ENCODE peak calls at places on chromosomes 4 and X, in ten cellular contexts. V is stimulated activated CD4-positive, alpha-beta T cell treated with anti-CD3 and anti-CD28 coated beads, Interleukin-4, amount 100 ng/mL, for 48 hours; B is HCEC 1CT; U is T-helper 1 cell; X is uterus; J is epithelial cell of esophagus; F is CD4-positive, alpha-beta memory T cell; I is activated naive CD4-positive, alpha-beta T cell; G is sigmoid colon; A is activated CD8-positive, alpha-beta memory T cell treated with anti-CD3 and anti-CD28 coated beads for 48 hours. M is an unnamed sample.

GRCh38 chr4:9877123-9877522 is 95.7 kb downstream of the DRD5 start:
- DNase-seq in V (no peak), B (no peak), U (no peak), X (no peak), J (no peak), F (no peak), I (no peak), G (no peak), A (no peak), M (no peak)

GRCh38 chr4:3529363-3529762 is 2.9 kb downstream of the LRPAP1 start:
- DNase-seq in V (no peak), B (no peak), U (no peak), X (no peak), J (no peak), F (no peak), I (no peak), G (peak; percentile 67), A (no peak), M (no peak)

GRCh38 chr4:119543187-119543586 is 85.4 kb downstream of the PDE5A start:
- DNase-seq in V (no peak), B (no peak), U (no peak), X (no peak), J (no peak), F (no peak), I (no peak), G (no peak), A (no peak), M (no peak)

GRCh38 chr4:39714171-39714570 is 16.2 kb downstream of the UBE2K start:
- DNase-seq in V (no peak), B (no peak), U (no peak), X (no peak), J (no peak), F (no peak), I (no peak), G (no peak), A (no peak), M (no peak)

GRCh38 chr4:122716825-122717448 is 15.6 kb upstream of the BBS12 start:
- DNase-seq in V (peak; percentile 81), B (peak; percentile 52), U (peak; percentile 50), X (peak; percentile 32), J (peak; percentile 81), F (peak; percentile 65), I (peak; percentile 11), G (peak; percentile 72), A (peak; percentile 50), M (peak; percentile 53)

GRCh38 chr4:7021930-7022658 is 21.1 kb upstream of the TADA2B start:
- DNase-seq in V (no peak), B (peak; percentile 59), U (no peak), X (no peak), J (peak; percentile 79), F (no peak), I (no peak), G (no peak), A (no peak), M (no peak)

GRCh38 chr4:40592034-40592433 is 37.6 kb downstream of the RBM47 start:
- DNase-seq in V (no peak), B (no peak), U (no peak), X (no peak), J (no peak), F (no peak), I (no peak), G (no peak), A (no peak), M (no peak)

GRCh38 chr4:32454482-32454881 is 1734.3 kb downstream of the PCDH7 start:
- DNase-seq in V (no peak), B (no peak), U (no peak), X (no peak), J (no peak), F (no peak), I (no peak), G (no peak), A (no peak), M (no peak)

GRCh38 chr4:25424539-25425228 is 47.6 kb downstream of the ANAPC4 start:
- DNase-seq in V (no peak), B (no peak), U (no peak), X (peak; percentile 61), J (no peak), F (no peak), I (no peak), G (no peak), A (no peak), M (no peak)

GRCh38 chrX:129772796-129773431 is 6.8 kb upstream of the SASH3 start:
- DNase-seq in V (no peak), B (no peak), U (no peak), X (no peak), J (no peak), F (no peak), I (no peak), G (peak; percentile 78), A (no peak), M (peak; percentile 39)

GRCh38 chr4:152536545-152537182 is 772 bp upstream of the FBXW7 start:
- DNase-seq in V (peak; percentile 58), B (peak; percentile 35), U (peak; percentile 68), X (no peak), J (peak; percentile 71), F (peak; percentile 88), I (peak; percentile 23), G (no peak), A (no peak), M (peak; percentile 78)

GRCh38 chrX:123960956-123961267 is 594 bp upstream of the STAG2 start:
- DNase-seq in V (no peak), B (no peak), U (no peak), X (peak; percentile 16), J (no peak), F (peak; percentile 3), I (peak; percentile 10), G (no peak), A (no peak), M (no peak)

GRCh38 chr4:165359501-165359900 is 19.3 kb upstream of the CPE start:
- DNase-seq in V (no peak), B (peak; percentile 37), U (no peak), X (no peak), J (peak; percentile 71), F (no peak), I (no peak), G (no peak), A (no peak), M (no peak)

GRCh38 chr4:169314906-169315305 is 44.1 kb upstream of the SH3RF1 start:
- DNase-seq in V (no peak), B (peak; percentile 52), U (no peak), X (peak; percentile 39), J (peak; percentile 96), F (no peak), I (no peak), G (peak; percentile 72), A (no peak), M (no peak)

GRCh38 chr4:7909966-7910720 is 29.5 kb downstream of the AFAP1 start:
- DNase-seq in V (no peak), B (peak; percentile 49), U (no peak), X (peak; percentile 45), J (peak; percentile 65), F (no peak), I (no peak), G (peak; percentile 83), A (no peak), M (no peak)

GRCh38 chrX:118508221-118508620 is 12.6 kb downstream of the DOCK11 start:
- DNase-seq in V (no peak), B (no peak), U (no peak), X (no peak), J (no peak), F (no peak), I (no peak), G (no peak), A (no peak), M (no peak)

GRCh38 chrX:130032552-130032951 is 50.1 kb downstream of the BCORL1 start:
- DNase-seq in V (no peak), B (no peak), U (no peak), X (no peak), J (no peak), F (no peak), I (no peak), G (no peak), A (no peak), M (no peak)

GRCh38 chr4:7418131-7418943 is 16.4 kb downstream of the PSAPL1 start:
- DNase-seq in V (no peak), B (no peak), U (no peak), X (peak; percentile 3), J (no peak), F (no peak), I (no peak), G (peak; percentile 29), A (no peak), M (no peak)